ENCODE peak calls at places on chromosomes 12 and 14, in nine cellular contexts. J is PC-9, V is IMR-90, M is esophagus muscularis mucosa, S is progenitor cell of endocrine pancreas, A is GM13977, K is A549, L is neural progenitor cell, B is tibial nerve. Z is an unnamed sample.

GRCh38 chr12:123271182-123271491 is 519 bp downstream of the CDK2AP1 start:
- DNase-seq in J (peak; percentile 67), V (peak; percentile 33), M (no peak), S (peak; percentile 63), A (peak; percentile 93), K (peak; percentile 57), L (peak; percentile 91), B (no peak), Z (peak; percentile 96)

GRCh38 chr12:19261773-19262172 is 132.2 kb downstream of the PLEKHA5 start:
- DNase-seq in J (no peak), V (no peak), M (no peak), S (no peak), A (no peak), K (no peak), L (no peak), B (no peak), Z (no peak)

GRCh38 chr12:74293689-74294131 is 243.9 kb upstream of the ATXN7L3B start:
- DNase-seq in J (no peak), V (no peak), M (no peak), S (no peak), A (no peak), K (no peak), L (no peak), B (no peak), Z (no peak)

GRCh38 chr12:113793250-113793649 is 172.9 kb downstream of the RBM19 start:
- DNase-seq in J (no peak), V (no peak), M (no peak), S (no peak), A (no peak), K (no peak), L (no peak), B (no peak), Z (no peak)

GRCh38 chr12:56591111-56591510 is 39.0 kb downstream of the BAZ2A start:
- DNase-seq in J (no peak), V (no peak), M (no peak), S (no peak), A (no peak), K (no peak), L (peak; percentile 20), B (no peak), Z (no peak)

GRCh38 chr12:103560604-103561101 is 26.4 kb upstream of the STAB2 start:
- DNase-seq in J (peak; percentile 67), V (peak; percentile 98), M (peak; percentile 24), S (no peak), A (no peak), K (peak; percentile 99), L (no peak), B (no peak), Z (no peak)

GRCh38 chr12:67414011-67414715 is 145.0 kb downstream of the CAND1 start:
- DNase-seq in J (no peak), V (no peak), M (no peak), S (no peak), A (no peak), K (no peak), L (no peak), B (no peak), Z (no peak)

GRCh38 chr14:28652782-28653181 is 113.8 kb upstream of the FOXG1 start:
- DNase-seq in J (peak; percentile 15), V (peak; percentile 20), M (no peak), S (no peak), A (no peak), K (peak; percentile 80), L (no peak), B (no peak), Z (no peak)

GRCh38 chr12:73465106-73465505 is 1072.5 kb upstream of the ATXN7L3B start:
- DNase-seq in J (no peak), V (no peak), M (no peak), S (no peak), A (no peak), K (no peak), L (peak; percentile 46), B (no peak), Z (no peak)

GRCh38 chr14:94292872-94293577 is at the start of gene SERPINA10:
- DNase-seq in J (no peak), V (no peak), M (no peak), S (no peak), A (no peak), K (no peak), L (no peak), B (no peak), Z (no peak)

GRCh38 chr14:18660585-18660922 is 59.6 kb downstream of the OR11H12 start:
- DNase-seq in J (no peak), V (no peak), M (no peak), S (no peak), A (no peak), K (no peak), L (no peak), B (no peak), Z (no peak)

GRCh38 chr14:23182372-23183014 is 967 bp downstream of the SLC7A8 start:
- DNase-seq in J (peak; percentile 15), V (no peak), M (no peak), S (peak; percentile 41), A (no peak), K (no peak), L (peak; percentile 88), B (no peak), Z (no peak)

GRCh38 chr14:101819251-101819990 is 57.9 kb downstream of the PPP2R5C start:
- DNase-seq in J (no peak), V (no peak), M (peak; percentile 68), S (no peak), A (no peak), K (no peak), L (no peak), B (no peak), Z (no peak)

GRCh38 chr12:23707270-23707669 is 242.2 kb downstream of the SOX5 start:
- DNase-seq in J (no peak), V (peak; percentile 35), M (no peak), S (no peak), A (no peak), K (no peak), L (peak; percentile 13), B (no peak), Z (no peak)

GRCh38 chr12:103495158-103495782 is 498 bp downstream of the C12orf42 start:
- DNase-seq in J (no peak), V (no peak), M (no peak), S (no peak), A (peak; percentile 84), K (peak; percentile 14), L (peak; percentile 89), B (no peak), Z (peak; percentile 84)

GRCh38 chr12:64747681-64748080 is 11.5 kb downstream of the GNS start:
- DNase-seq in J (no peak), V (no peak), M (no peak), S (no peak), A (no peak), K (no peak), L (no peak), B (no peak), Z (no peak)
- TF ChIP-seq CTCF in J (no peak), V (no peak), M (no peak), S (no peak), A (no peak), K (no peak), L (no peak), B (no peak), Z (no peak)

DNA sequence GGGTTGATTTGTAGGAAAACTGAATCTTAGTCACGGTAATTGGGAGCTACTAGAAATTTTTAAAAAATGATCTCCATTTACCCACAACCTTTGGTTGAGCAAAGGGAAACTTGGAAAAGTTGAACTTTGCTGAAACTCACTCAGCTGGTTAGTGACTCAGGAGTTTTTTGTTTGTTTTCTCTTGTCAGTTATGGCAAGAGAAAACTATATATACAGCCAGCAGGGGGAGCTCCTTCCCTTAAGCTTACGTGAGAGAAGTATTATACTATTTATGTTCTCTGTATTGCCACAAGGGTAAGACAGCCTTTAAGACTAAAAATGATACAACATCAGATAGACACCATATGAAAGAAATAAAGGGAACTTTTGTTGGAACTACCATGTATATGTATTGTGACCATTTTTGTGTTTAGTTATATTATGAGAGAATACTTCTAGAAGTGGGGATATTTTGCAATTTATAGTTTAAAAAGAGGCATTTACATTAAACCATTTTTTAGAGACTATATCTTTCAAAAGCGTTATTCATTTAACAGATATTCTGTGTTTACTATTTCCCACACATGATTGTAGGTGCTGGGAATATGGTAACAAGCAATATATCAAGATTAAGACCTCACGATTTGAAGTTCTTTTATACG is 28.1 kb upstream of the TBC1D30 start:
- DNase-seq in J (peak; percentile 70), V (peak; percentile 92), M (no peak), S (peak; percentile 29), A (peak; percentile 67), K (peak; percentile 96), L (peak; percentile 86), B (no peak), Z (peak; percentile 65)
- TF ChIP-seq CTCF in J (peak; percentile 93), V (peak; percentile 88), M (peak; percentile 55), S (peak; percentile 91), A (peak; percentile 72), K (peak; percentile 93), L (peak; percentile 96), B (peak; percentile 54), Z (peak; percentile 45)

DNA sequence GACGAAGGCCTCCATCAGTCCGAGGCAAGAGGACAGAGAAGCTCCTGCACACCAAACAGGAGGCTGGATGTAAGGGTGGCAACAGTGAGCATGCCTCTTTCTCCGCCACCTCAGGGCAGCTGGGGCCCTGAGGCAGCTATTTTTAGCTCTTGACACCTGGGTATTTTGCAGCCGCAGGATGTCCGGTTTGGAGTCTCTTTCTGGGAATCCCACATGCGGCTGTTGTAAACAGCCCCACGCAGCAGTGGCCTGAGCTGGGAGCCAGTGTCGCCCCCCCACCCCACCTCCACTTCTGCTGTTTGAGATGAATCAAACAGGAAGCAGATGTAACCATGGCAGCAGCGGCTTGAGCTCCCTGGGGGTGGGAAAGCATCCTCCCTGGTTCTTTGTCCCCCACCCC is 11.7 kb downstream of the HDAC7 start:
- DNase-seq in J (no peak), V (peak; percentile 68), M (no peak), S (no peak), A (peak; percentile 58), K (no peak), L (no peak), B (no peak), Z (peak; percentile 68)
- TF ChIP-seq CTCF in J (no peak), V (no peak), M (no peak), S (no peak), A (no peak), K (no peak), L (no peak), B (no peak), Z (no peak)

GRCh38 chr12:53736602-53737493 is 9.6 kb upstream of the CALCOCO1 start:
- DNase-seq in J (no peak), V (no peak), M (no peak), S (no peak), A (no peak), K (no peak), L (peak; percentile 81), B (no peak), Z (no peak)

GRCh38 chr12:53738834-53739284 is 11.6 kb upstream of the CALCOCO1 start:
- DNase-seq in J (no peak), V (no peak), M (no peak), S (no peak), A (no peak), K (no peak), L (no peak), B (no peak), Z (no peak)

GRCh38 chr12:53737494-53737808 is 10.2 kb upstream of the CALCOCO1 start:
- DNase-seq in J (no peak), V (no peak), M (no peak), S (no peak), A (no peak), K (no peak), L (no peak), B (no peak), Z (no peak)

GRCh38 chr12:53739285-53740129 is 12.3 kb upstream of the CALCOCO1 start:
- DNase-seq in J (no peak), V (no peak), M (no peak), S (no peak), A (no peak), K (no peak), L (no peak), B (no peak), Z (no peak)

GRCh38 chr12:53737951-53738833 is 10.9 kb upstream of the CALCOCO1 start:
- DNase-seq in J (no peak), V (no peak), M (no peak), S (peak; percentile 52), A (no peak), K (no peak), L (peak; percentile 62), B (no peak), Z (no peak)
- TF ChIP-seq CTCF in J (no peak), V (no peak), M (no peak), S (no peak), A (no peak), K (no peak), L (no peak), B (no peak), Z (no peak)